ENCODE peak calls at places on chromosomes 4 and X, in five cellular contexts. V is IMR-90, D is HepG2, U is K562, W is GM12878. O is an unnamed sample.

GRCh38 chr4:142238589-142238988 is 602.2 kb downstream of the IL15 start:
- DNase-seq in D (no peak), W (no peak), V (peak; percentile 67), U (no peak), O (no peak)

GRCh38 chrX:150063138-150063518 is 124.8 kb upstream of the EOLA2 start:
- DNase-seq in D (no peak), V (no peak), W (no peak), U (no peak), O (no peak)

GRCh38 chrX:68490644-68491043 is 8.2 kb upstream of the YIPF6 start:
- DNase-seq in D (peak; percentile 58), V (peak; percentile 14), W (no peak), U (peak; percentile 20), O (peak; percentile 59)

GRCh38 chr4:165906272-165906671 is 33.2 kb downstream of the TLL1 start:
- DNase-seq in W (no peak), U (no peak), V (no peak), D (no peak), O (no peak)

GRCh38 chrX:17405225-17405969 is 30.4 kb downstream of the NHS start:
- DNase-seq in D (peak; percentile 1), V (peak; percentile 53), U (no peak), W (no peak), O (no peak)

GRCh38 chr4:42341518-42342026 is 55.7 kb upstream of the SHISA3 start:
- DNase-seq in W (no peak), V (peak; percentile 61), U (no peak), D (no peak), O (no peak)

GRCh38 chrX:68710870-68711576 is 63.6 kb downstream of the STARD8 start:
- DNase-seq in U (peak; percentile 43), W (no peak), D (peak; percentile 40), V (peak; percentile 53), O (peak; percentile 73)

GRCh38 chr4:164734476-164734875 is 19.5 kb upstream of the SMIM31 start:
- DNase-seq in W (no peak), U (no peak), V (no peak), D (no peak), O (no peak)

GRCh38 chr4:172055498-172055897 is 242.3 kb downstream of the GALNTL6 start:
- DNase-seq in D (no peak), U (no peak), W (no peak), V (no peak), O (no peak)

GRCh38 chr4:2256781-2257191 is 5.1 kb downstream of the MXD4 start:
- DNase-seq in D (no peak), W (no peak), U (peak; percentile 31), V (no peak), O (peak; percentile 16)

GRCh38 chr4:162163892-162164759 is at the start of gene FSTL5:
- DNase-seq in D (peak; percentile 16), U (no peak), V (peak; percentile 2), W (no peak), O (peak; percentile 81)

GRCh38 chrX:105658136-105658535 is 164.2 kb upstream of the NRK start:
- DNase-seq in W (no peak), D (no peak), V (no peak), U (no peak), O (no peak)

GRCh38 chrX:10648608-10649007 is 28.2 kb upstream of the MID1 start:
- DNase-seq in W (no peak), D (no peak), V (peak; percentile 78), U (no peak), O (peak; percentile 6)

GRCh38 chr4:174408841-174409552 is 113.3 kb downstream of the HPGD start:
- DNase-seq in D (no peak), V (no peak), U (no peak), W (no peak), O (no peak)

GRCh38 chr4:103429283-103429682 is 231.1 kb upstream of the CENPE start:
- DNase-seq in D (peak; percentile 11), U (no peak), V (no peak), W (no peak), O (peak; percentile 11)

GRCh38 chr4:159455675-159456235 is 352.9 kb downstream of the RAPGEF2 start:
- DNase-seq in V (peak; percentile 55), U (peak; percentile 68), W (no peak), D (peak; percentile 49), O (peak; percentile 68)

GRCh38 chrX:18877472-18877871 is 106.4 kb downstream of the PHKA2 start:
- DNase-seq in W (no peak), U (no peak), D (peak; percentile 69), V (no peak), O (peak; percentile 74)

GRCh38 chr4:17324431-17324830 is 187.5 kb downstream of the QDPR start:
- DNase-seq in V (peak; percentile 77), U (peak; percentile 67), D (peak; percentile 12), W (no peak), O (peak; percentile 59)

GRCh38 chr4:17096692-17097091 is 198.2 kb upstream of the LDB2 start:
- DNase-seq in D (no peak), W (no peak), U (no peak), V (peak; percentile 16), O (no peak)

DNA sequence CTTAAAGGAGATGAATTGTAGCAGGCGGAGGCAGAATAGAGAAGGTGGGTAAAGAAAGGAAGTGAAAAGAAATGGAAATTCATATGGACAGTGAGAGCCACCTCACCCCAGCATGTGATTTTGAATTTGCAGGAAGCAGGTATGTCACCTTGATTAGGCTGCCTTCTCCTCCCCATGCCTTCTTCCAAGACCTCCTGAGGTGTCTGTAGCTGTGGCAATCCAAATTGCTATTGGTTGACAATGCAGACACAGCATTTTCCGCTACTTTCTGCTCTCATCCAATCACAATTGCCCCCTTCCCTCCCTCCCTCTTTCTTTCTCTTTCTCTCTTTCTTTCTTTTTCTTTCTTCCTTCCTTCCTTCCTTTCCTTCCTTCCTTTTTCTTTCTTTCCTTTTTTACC is 38.5 kb downstream of the RAB33B start:
- DNase-seq in U (no peak), D (no peak), W (no peak), V (no peak), O (no peak)
- TF ChIP-seq SMC3 in U (no peak), D (no peak), W (no peak), V (no peak), O (no peak)

DNA sequence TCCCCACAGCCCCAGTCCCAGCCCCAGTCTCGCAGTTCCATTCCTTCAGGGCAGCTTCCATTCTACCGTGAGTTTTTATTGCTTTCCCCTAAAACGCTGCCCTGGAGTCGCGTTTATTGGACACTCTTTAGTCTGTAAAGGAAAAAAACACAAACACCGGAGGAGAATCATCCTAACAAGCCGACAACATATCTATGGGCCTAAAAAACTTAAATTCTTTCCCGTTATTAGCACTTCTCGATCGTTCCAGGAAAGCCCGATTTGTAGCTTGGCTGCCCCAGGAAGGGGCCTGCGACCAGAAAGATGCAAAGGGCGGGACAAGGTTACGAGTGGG is 178.5 kb downstream of the CBR4 start:
- DNase-seq in D (no peak), W (no peak), V (no peak), U (no peak), O (peak; percentile 44)
- H3K9ac ChIP-seq in D (no peak overlapping the region), W (no peak overlapping the region), V (peak overlapping the region; percentile 64), U (no peak overlapping the region), O (peak overlapping the region; percentile 96)

GRCh38 chr4:6524436-6524835 is 50.6 kb upstream of the MAN2B2 start:
- DNase-seq in V (no peak), D (no peak), W (no peak), U (no peak), O (no peak)

GRCh38 chr4:6525474-6525873 is 49.5 kb upstream of the MAN2B2 start:
- DNase-seq in V (no peak), U (no peak), D (no peak), W (no peak), O (no peak)

GRCh38 chr4:6526171-6526570 is 48.8 kb upstream of the MAN2B2 start:
- DNase-seq in V (no peak), W (no peak), D (no peak), U (no peak), O (no peak)

GRCh38 chr4:6520978-6521377 is 48.6 kb upstream of the PPP2R2C start:
- DNase-seq in U (no peak), V (no peak), W (no peak), D (no peak), O (peak; percentile 56)

GRCh38 chr4:6523251-6523650 is 50.8 kb upstream of the PPP2R2C start:
- DNase-seq in W (no peak), V (peak; percentile 10), D (no peak), U (no peak), O (no peak)
- TF ChIP-seq SMC3 in W (no peak), V (no peak), D (no peak), U (no peak), O (no peak)

GRCh38 chrX:130012683-130013082 is 30.2 kb downstream of the BCORL1 start:
- DNase-seq in V (no peak), W (no peak), U (no peak), D (no peak), O (no peak)

GRCh38 chrX:130013661-130014060 is 31.2 kb downstream of the BCORL1 start:
- DNase-seq in W (no peak), D (no peak), V (no peak), U (no peak), O (no peak)

GRCh38 chrX:130014770-130015169 is 32.3 kb downstream of the BCORL1 start:
- DNase-seq in D (no peak), U (no peak), V (no peak), W (no peak), O (no peak)

GRCh38 chrX:130014356-130014755 is 31.9 kb downstream of the BCORL1 start:
- DNase-seq in V (no peak), W (no peak), D (no peak), U (no peak), O (no peak)

GRCh38 chrX:130015181-130015580 is 32.7 kb downstream of the BCORL1 start:
- DNase-seq in D (no peak), U (no peak), V (no peak), W (no peak), O (no peak)
- H3K9ac ChIP-seq in D (no peak overlapping the region), U (no peak overlapping the region), V (no peak overlapping the region), W (no peak overlapping the region), O (no peak overlapping the region)